ENCODE peak calls at places on chromosomes 1 and 21, in ten cellular contexts. B is heart left ventricle, G is prostate gland, P is IMR-90, C is tibial nerve, Y is spleen, S is stomach, K is adrenal gland, N is transverse colon, W is sigmoid colon. A is an unnamed sample. For H3K4me1, the result is how much of the 10 kb centered on the place peaks cover.

GRCh38 chr1:5646486-5646885 is 345.7 kb downstream of the NPHP4 start:
- DNase-seq in B (no peak), G (no peak), P (no peak), C (no peak), Y (no peak), S (peak), K (no peak), N (no peak), W (no peak), A (no peak)

GRCh38 chr1:27109103-27109822 is 45.7 kb downstream of the SLC9A1 start:
- DNase-seq in B (no peak), G (no peak), P (no peak), C (no peak), Y (peak), S (peak), K (no peak), N (peak), W (no peak), A (no peak)

GRCh38 chr1:45895406-45895805 is 92.0 kb downstream of the MAST2 start:
- DNase-seq in B (no peak), G (no peak), P (no peak), C (no peak), Y (no peak), S (no peak), K (no peak), N (no peak), W (no peak), A (no peak)

GRCh38 chr1:3975903-3976630 is 76.0 kb upstream of the C1orf174 start:
- DNase-seq in B (no peak), G (no peak), P (no peak), C (no peak), Y (no peak), S (no peak), K (no peak), N (no peak), W (no peak), A (no peak)

GRCh38 chr1:86822463-86822862 is 91.5 kb downstream of the SELENOF start:
- DNase-seq in B (no peak), G (no peak), P (no peak), C (no peak), Y (no peak), S (no peak), K (no peak), N (no peak), W (no peak), A (no peak)

GRCh38 chr1:92980732-92981647 is 19.7 kb upstream of the DIPK1A start:
- DNase-seq in B (no peak), G (no peak), P (no peak), C (no peak), Y (no peak), S (no peak), K (no peak), N (no peak), W (no peak), A (no peak)

GRCh38 chr1:229069176-229069575 is 201.7 kb upstream of the RAB4A start:
- DNase-seq in B (no peak), G (no peak), P (no peak), C (no peak), Y (no peak), S (no peak), K (no peak), N (no peak), W (no peak), A (no peak)

GRCh38 chr1:185694081-185694480 is 40.1 kb upstream of the HMCN1 start:
- DNase-seq in B (peak), G (no peak), P (no peak), C (no peak), Y (no peak), S (no peak), K (peak), N (peak), W (no peak), A (no peak)

GRCh38 chr1:161131721-161132409 is 602 bp downstream of the DEDD start:
- DNase-seq in B (no peak), G (no peak), P (peak), C (no peak), Y (peak), S (no peak), K (no peak), N (no peak), W (no peak), A (no peak)

GRCh38 chr1:113036639-113037321 is 36.2 kb upstream of the LRIG2 start:
- DNase-seq in B (no peak), G (no peak), P (no peak), C (no peak), Y (no peak), S (no peak), K (no peak), N (no peak), W (no peak), A (no peak)

GRCh38 chr1:112461200-112461871 is 47.4 kb upstream of the WNT2B start:
- DNase-seq in B (no peak), G (no peak), P (no peak), C (no peak), Y (no peak), S (no peak), K (no peak), N (no peak), W (no peak), A (no peak)

GRCh38 chr1:243598433-243598832 is 251.6 kb downstream of the AKT3 start:
- DNase-seq in B (no peak), G (no peak), P (peak), C (no peak), Y (no peak), S (no peak), K (no peak), N (no peak), W (no peak), A (no peak)

GRCh38 chr21:44574457-44575306 is 1.2 kb downstream of the KRTAP10-4 start:
- DNase-seq in B (no peak), G (no peak), P (no peak), C (no peak), Y (peak), S (peak), K (no peak), N (peak), W (no peak), A (no peak)

GRCh38 chr1:83882906-83883305 is 116.0 kb downstream of the TTLL7 start:
- DNase-seq in B (no peak), G (no peak), P (peak), C (no peak), Y (no peak), S (no peak), K (no peak), N (peak), W (no peak), A (no peak)

GRCh38 chr1:228837817-228838716 is 102.8 kb downstream of the RHOU start:
- DNase-seq in B (no peak), G (no peak), P (peak), C (peak), Y (no peak), S (peak), K (peak), N (peak), W (peak), A (peak)

GRCh38 chr1:25356848-25357247 is 18.7 kb downstream of the TMEM50A start:
- DNase-seq in B (no peak), G (no peak), P (peak), C (no peak), Y (no peak), S (no peak), K (no peak), N (no peak), W (no peak), A (no peak)

GRCh38 chr1:222090103-222090502 is 348.2 kb upstream of the DUSP10 start:
- DNase-seq in B (no peak), G (no peak), P (no peak), C (no peak), Y (no peak), S (no peak), K (no peak), N (no peak), W (no peak), A (no peak)

GRCh38 chr21:31279214-31279613 is 64.8 kb downstream of the TIAM1 start:
- DNase-seq in B (no peak), G (no peak), P (no peak), C (no peak), Y (no peak), S (no peak), K (no peak), N (no peak), W (no peak), A (no peak)

GRCh38 chr1:162709132-162709860 is 77.0 kb downstream of the DDR2 start:
- DNase-seq in B (no peak), G (no peak), P (no peak), C (no peak), Y (no peak), S (no peak), K (no peak), N (no peak), W (no peak), A (no peak)

GRCh38 chr1:172154571-172154970 is 265.9 kb upstream of the C1orf105 start:
- DNase-seq in B (no peak), G (no peak), P (peak), C (no peak), Y (no peak), S (no peak), K (no peak), N (no peak), W (no peak), A (no peak)

GRCh38 chr1:223308141-223308540 is 55.8 kb downstream of the SUSD4 start:
- DNase-seq in B (no peak), G (no peak), P (no peak), C (no peak), Y (no peak), S (no peak), K (no peak), N (no peak), W (no peak), A (no peak)

GRCh38 chr1:226659136-226659535 is 79.9 kb downstream of the ITPKB start:
- DNase-seq in B (no peak), G (no peak), P (no peak), C (no peak), Y (peak), S (no peak), K (no peak), N (no peak), W (peak), A (no peak)
- H3K4me1 ChIP-seq in B (half or more), G (under half), P (under half), C (half or more), Y (half or more), S (half or more), K (under half), N (under half), W (under half), A (half or more)

GRCh38 chr1:156077430-156077760 is 4.9 kb downstream of the MEX3A start:
- DNase-seq in B (no peak), G (no peak), P (no peak), C (no peak), Y (no peak), S (no peak), K (no peak), N (no peak), W (no peak), A (no peak)

GRCh38 chr1:156078728-156079127 is 3.5 kb downstream of the MEX3A start:
- DNase-seq in B (no peak), G (no peak), P (no peak), C (no peak), Y (no peak), S (no peak), K (no peak), N (no peak), W (no peak), A (no peak)

GRCh38 chr1:156075775-156076204 is 6.5 kb downstream of the MEX3A start:
- DNase-seq in B (no peak), G (no peak), P (no peak), C (no peak), Y (no peak), S (no peak), K (no peak), N (no peak), W (no peak), A (no peak)

GRCh38 chr1:156075158-156075557 is 7.1 kb downstream of the MEX3A start:
- DNase-seq in B (no peak), G (no peak), P (no peak), C (no peak), Y (no peak), S (no peak), K (no peak), N (no peak), W (no peak), A (no peak)

DNA sequence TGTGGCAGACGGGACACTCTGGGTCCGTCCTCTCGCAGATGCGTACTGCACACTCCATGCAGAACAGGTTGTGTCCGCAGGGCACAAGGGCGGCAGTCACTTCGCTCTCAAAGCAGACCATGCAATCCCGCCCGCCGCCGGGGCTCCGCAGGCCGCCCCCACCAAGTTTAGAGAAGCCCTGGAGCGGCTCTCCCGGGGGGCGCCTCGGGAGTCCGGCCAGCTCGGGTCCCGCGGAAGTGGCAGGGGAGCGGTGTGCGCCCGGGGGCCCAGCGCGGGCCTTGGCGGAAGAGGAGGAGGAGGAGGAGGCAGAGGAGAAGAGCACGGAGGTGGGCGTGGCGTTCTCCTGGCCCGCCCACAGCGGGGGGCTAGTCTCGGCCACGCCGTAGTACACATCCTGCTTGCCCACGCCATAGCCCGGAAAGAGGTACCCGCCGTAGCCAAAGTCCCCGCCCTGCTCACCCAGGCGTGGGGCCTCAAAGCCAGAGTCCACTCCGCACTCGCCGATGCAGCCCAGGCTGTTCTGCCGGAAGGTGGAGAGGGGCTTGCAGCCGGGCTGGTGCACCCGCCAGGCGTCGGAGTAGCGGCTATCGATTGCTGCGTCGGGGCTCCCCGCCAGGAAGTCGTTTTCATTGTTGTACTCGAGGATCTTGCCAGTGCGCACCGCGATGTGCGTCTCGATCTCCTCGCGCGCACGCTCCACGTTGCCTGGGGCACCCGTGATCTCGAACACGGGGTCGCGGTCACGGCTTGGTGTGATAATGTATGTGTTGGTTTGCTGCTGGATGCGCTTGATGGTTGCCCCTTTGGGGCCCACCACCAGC is 5.4 kb downstream of the MEX3A start:
- DNase-seq in B (peak), G (no peak), P (no peak), C (no peak), Y (peak), S (no peak), K (no peak), N (peak), W (peak), A (peak)
- TF ChIP-seq POLR2A in B (no peak), G (no peak), P (no peak), C (no peak), Y (no peak), S (no peak), K (no peak), N (peak), W (peak), A (peak)

GRCh38 chr1:89938171-89939055 is 56.5 kb upstream of the ZNF326 start:
- DNase-seq in B (no peak), G (no peak), P (peak), C (no peak), Y (no peak), S (no peak), K (no peak), N (no peak), W (no peak), A (no peak)
- H3K4me1 ChIP-seq in B (under half), G (under half), P (under half), C (under half), Y (under half), S (under half), K (under half), N (under half), W (under half), A (under half)

DNA sequence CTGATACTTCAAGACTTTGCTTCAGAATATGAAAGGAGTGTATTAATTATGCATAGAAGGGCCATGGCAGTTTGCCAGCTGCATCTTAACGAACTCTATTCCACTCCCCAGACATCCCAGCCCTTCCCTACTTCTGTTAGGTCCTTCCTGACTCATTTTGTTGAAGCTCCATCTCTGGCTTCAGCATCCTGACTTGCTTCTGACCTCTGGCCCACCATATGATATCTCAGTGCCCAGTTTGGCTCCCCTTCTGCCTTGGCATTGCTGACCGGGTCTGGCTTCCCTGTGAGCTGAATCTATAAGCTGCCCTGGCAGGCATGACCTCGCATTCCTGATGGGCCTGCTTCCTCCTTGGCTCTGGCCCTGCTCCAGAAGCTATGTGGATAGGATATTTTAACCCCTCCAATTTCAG is 27.6 kb upstream of the ARHGAP29 start:
- DNase-seq in B (no peak), G (no peak), P (no peak), C (no peak), Y (no peak), S (peak), K (no peak), N (no peak), W (no peak), A (no peak)
- TF ChIP-seq POLR2A in B (no peak), G (no peak), P (no peak), C (no peak), Y (no peak), S (no peak), K (no peak), N (no peak), W (no peak), A (no peak)

GRCh38 chr1:16009678-16010077 is 5.6 kb downstream of the SRARP start:
- DNase-seq in B (no peak), G (no peak), P (no peak), C (no peak), Y (no peak), S (no peak), K (no peak), N (no peak), W (no peak), A (no peak)
- H3K4me1 ChIP-seq in B (under half), G (under half), P (under half), C (under half), Y (under half), S (under half), K (under half), N (under half), W (under half), A (under half)

A was measured in uterus.